ENCODE peak calls at places on chromosomes 12 and 14, in five cellular contexts. T is ovary, D is body of pancreas, G is dorsolateral prefrontal cortex, P is uterus. H is an unnamed sample.

GRCh38 chr12:75786071-75786470 is 245.5 kb downstream of the PHLDA1 start:
- DNase-seq in T (no peak), D (no peak), G (no peak), P (no peak), H (no peak)

GRCh38 chr14:85853996-85854526 is 324.1 kb downstream of the FLRT2 start:
- DNase-seq in T (no peak), D (no peak), G (no peak), P (no peak), H (no peak)

GRCh38 chr14:22472935-22473854 is 115.8 kb downstream of the DAD1 start:
- DNase-seq in T (no peak), D (peak), G (peak), P (no peak), H (peak)

GRCh38 chr12:29286081-29286800 is 94.7 kb downstream of the ERGIC2 start:
- DNase-seq in T (no peak), D (no peak), G (no peak), P (no peak), H (no peak)

GRCh38 chr14:59601056-59601455 is 24.4 kb upstream of the CCDC175 start:
- DNase-seq in T (no peak), D (no peak), G (no peak), P (no peak), H (no peak)

GRCh38 chr14:44970907-44971306 is 8.9 kb downstream of the TOGARAM1 start:
- DNase-seq in T (no peak), D (no peak), G (no peak), P (no peak), H (no peak)

GRCh38 chr14:53462931-53463778 is 310.0 kb upstream of the DDHD1 start:
- DNase-seq in T (no peak), D (no peak), G (no peak), P (no peak), H (no peak)

GRCh38 chr12:107622005-107622404 is 63.6 kb upstream of the PWP1 start:
- DNase-seq in T (no peak), D (no peak), G (no peak), P (no peak), H (peak)

GRCh38 chr14:28895389-28895788 is 128.8 kb downstream of the FOXG1 start:
- DNase-seq in T (no peak), D (no peak), G (no peak), P (no peak), H (no peak)

DNA sequence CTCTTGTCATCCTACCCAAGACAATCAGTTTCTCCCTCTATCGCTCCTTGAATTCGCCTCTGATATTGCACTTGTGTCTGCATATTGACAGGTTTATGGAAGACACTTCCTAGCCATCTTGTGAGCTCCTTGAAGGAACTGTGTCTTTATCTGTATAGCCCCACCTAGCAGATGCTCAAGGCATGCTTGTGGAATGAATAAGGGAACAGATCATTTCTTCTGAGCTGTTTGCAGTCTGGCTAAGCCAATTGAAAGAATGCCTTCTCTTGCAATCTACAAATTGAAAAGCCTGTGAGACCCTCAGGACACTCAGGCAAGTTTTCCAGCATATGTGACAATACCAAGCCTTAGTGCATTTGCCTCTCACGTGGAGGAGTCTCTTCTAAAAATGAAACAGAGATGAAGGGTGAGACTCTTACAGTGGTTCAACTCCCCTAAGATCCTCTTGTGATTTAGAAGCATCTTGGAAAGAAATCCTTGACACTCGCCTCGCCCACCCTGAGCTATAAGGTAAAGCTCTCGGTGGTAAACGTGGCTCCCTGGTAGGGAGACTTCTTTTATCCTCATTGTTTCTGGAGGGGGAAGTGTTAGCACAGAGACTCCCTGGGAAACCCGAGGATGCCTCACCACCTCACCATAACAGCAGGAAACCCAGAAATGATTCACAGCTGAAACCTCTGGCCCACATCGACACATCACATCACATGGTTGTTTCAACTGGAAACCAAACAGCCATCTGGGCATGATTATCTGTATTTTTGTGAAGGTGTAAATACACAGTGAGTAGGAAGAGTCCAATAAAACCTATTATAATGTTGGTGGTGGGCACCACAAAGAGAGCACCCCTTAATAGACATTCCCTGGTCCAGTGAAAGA is 112.3 kb upstream of the BCL2L14 start:
- DNase-seq in T (no peak), D (no peak), G (no peak), P (no peak), H (no peak)
- TF ChIP-seq CTCF in T (no peak), D (no peak), G (no peak), P (no peak), H (no peak)

GRCh38 chr12:50720501-50720900 is 43.4 kb upstream of the ATF1 start:
- DNase-seq in T (no peak), D (no peak), G (no peak), P (no peak), H (no peak)

GRCh38 chr12:50715174-50715573 is 48.7 kb upstream of the ATF1 start:
- DNase-seq in T (no peak), D (no peak), G (no peak), P (no peak), H (no peak)

GRCh38 chr12:50718760-50719159 is 45.1 kb upstream of the ATF1 start:
- DNase-seq in T (no peak), D (no peak), G (no peak), P (no peak), H (no peak)

GRCh38 chr12:50723870-50724269 is 40.0 kb upstream of the ATF1 start:
- DNase-seq in T (no peak), D (no peak), G (no peak), P (no peak), H (no peak)

GRCh38 chr12:50720085-50720484 is 43.8 kb upstream of the ATF1 start:
- DNase-seq in T (no peak), D (no peak), G (no peak), P (no peak), H (no peak)
- TF ChIP-seq CTCF in T (no peak), D (no peak), G (no peak), P (no peak), H (no peak)

GRCh38 chr12:48937170-48937569 is 11.9 kb upstream of the FKBP11 start:
- DNase-seq in T (no peak), D (no peak), G (no peak), P (no peak), H (no peak)
- TF ChIP-seq CTCF in T (no peak), D (no peak), G (no peak), P (no peak), H (peak)

DNA sequence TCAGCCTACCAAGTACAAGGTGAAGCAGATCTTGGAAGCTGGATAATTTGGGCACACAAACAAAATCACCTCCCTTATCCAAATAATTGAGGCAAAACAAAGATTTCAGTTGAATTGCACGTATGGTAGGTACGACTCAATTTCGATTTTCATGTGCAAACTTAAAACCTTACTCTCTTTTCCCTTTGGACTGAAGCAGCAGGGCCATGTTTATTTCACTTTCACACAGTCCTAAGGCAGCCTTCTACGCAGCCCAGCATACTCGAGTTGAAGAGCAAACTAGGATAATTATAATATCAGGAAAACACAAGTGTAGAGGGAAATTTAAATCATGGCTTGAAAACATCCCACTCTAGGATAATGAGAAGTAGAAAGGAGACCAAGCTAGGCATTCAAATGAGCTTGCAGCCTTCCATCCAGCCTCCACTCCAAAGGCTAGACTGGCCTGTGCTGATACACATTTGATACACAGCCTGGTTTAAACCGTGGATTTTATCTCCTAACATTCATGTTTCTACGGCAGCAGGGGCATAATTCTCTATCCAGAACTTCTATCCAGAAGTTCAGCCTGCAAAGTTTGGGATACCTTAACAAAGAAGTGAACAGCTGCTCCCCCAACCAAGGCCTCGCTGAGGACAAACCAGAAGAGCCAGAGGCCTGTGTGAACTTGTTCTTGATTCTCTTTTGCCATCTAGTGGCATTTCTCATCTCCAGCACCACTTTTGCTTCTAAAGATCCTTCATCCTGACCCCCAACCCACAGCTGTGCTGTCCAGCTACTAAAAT is 2.4 kb upstream of the RNASE7 start:
- DNase-seq in T (peak), D (peak), G (peak), P (peak), H (no peak)
- TF ChIP-seq CTCF in T (peak), D (peak), G (peak), P (peak), H (peak)

GRCh38 chr14:89214221-89214965 is 202.6 kb downstream of the FOXN3 start:
- DNase-seq in T (no peak), D (peak), G (peak), P (no peak), H (no peak)
- TF ChIP-seq CTCF in T (no peak), D (peak), G (no peak), P (no peak), H (no peak)

DNA sequence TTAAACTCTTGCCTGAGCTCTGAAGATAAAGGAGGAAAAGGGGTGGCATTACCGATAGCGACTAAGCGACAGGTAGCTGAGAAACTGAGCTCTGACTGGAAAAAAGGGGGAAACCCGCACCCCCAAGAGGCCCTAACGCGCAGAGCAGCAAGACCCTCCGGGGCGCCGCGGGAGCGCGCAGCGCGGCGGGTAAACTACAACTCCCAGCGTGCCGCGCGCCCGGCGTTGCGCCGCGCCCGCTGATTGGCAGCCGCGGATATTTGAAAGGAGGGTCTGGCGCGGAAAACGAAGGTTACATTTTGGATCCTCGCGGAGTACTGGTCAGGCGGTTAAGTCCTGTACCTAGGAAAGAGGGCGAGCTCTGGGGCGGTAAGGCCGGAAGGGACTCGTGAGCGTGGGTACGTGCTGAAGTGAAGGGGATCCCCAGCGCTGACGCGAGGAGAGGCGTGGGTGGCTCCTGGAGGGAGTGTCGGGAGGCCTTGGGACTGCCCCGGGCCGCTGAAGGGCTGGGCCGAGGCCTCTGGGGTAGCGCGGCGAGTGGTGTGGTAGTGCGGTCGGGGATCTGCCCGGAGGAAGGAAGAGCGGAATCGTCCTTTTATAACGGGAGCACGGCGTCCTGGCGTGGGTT is at the start of gene ESPL1:
- DNase-seq in T (peak), D (peak), G (peak), P (peak), H (peak)
- TF ChIP-seq CTCF in T (no peak), D (peak), G (peak), P (peak), H (peak)

DNA sequence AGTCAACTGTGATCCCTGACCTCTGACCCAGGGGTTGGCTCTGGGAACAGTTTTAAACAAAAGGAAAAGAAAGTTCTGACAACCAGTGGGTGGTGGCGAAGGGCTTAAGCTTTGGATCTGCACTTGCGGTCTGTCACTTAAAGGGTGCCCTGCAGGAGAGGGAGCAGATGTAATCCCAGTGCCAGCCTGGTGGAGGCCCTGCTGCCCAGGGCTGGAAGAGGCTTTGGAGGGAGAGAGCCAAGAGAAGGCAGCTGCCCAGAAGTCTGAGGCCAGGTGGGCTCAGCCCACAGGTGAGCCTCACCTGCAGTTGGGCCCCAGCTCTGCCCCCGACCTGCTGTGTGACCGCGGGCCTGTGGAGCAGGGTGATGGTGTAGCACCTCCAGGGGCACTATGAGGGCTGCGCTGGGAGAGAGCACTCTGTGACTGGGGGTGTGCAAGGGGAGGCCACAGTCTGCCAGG is 19.1 kb downstream of the SH2B3 start:
- DNase-seq in T (no peak), D (no peak), G (no peak), P (no peak), H (no peak)
- TF ChIP-seq CTCF in T (no peak), D (no peak), G (no peak), P (no peak), H (no peak)

DNA sequence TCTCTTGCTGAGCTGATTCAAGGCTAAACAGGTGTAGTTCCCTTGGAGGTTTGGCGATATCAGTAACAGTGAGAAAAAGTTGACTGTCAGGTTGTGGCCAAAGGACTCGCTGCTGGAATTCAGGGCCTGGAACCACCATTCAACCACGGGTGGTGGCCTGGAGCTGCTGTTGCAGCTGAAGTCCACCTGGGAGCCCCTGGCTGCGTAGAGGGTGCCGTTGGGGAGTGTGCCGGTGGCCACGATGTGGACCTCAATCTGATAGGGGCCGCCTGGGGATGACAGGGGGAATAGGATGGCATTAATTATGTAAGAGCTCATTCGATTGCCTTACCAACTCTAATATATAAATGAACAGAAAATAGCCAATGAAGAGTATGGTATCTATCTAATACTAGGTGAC is 21.2 kb upstream of the WSB2 start:
- DNase-seq in T (no peak), D (no peak), G (no peak), P (no peak), H (no peak)
- TF ChIP-seq CTCF in T (no peak), D (no peak), G (no peak), P (no peak), H (no peak)

H was measured in neural crest cell.